ENCODE peak calls at places on chromosome 11, in six cellular contexts. One of them, this sample, is unnamed.

GRCh38 chr11:64925536-64926449 is 1.3 kb downstream of the PPP2R5B start:
- DNase-seq in activated T-cell treated with anti-CD3 and anti-CD28 coated beads, Interleukin-2, amount 50 U/mL, for 72 hours: no peak
- DNase-seq in uterus: peak; percentile 28
- DNase-seq in IMR-90: no peak
- DNase-seq in activated B cell treated with CpG ODN at 0.5 μM for 24 hours: no peak
- DNase-seq in tibial artery: no peak
- DNase-seq in this sample: no peak

GRCh38 chr11:103091024-103091423 is 936 bp downstream of the DCUN1D5 start:
- DNase-seq in activated T-cell treated with anti-CD3 and anti-CD28 coated beads, Interleukin-2, amount 50 U/mL, for 72 hours: no peak
- DNase-seq in tibial artery: no peak
- DNase-seq in activated B cell treated with CpG ODN at 0.5 μM for 24 hours: no peak
- DNase-seq in uterus: no peak
- DNase-seq in IMR-90: peak; percentile 4
- DNase-seq in this sample: peak; percentile 5

GRCh38 chr11:69598147-69598546 is 42.8 kb upstream of the CCND1 start:
- DNase-seq in activated B cell treated with CpG ODN at 0.5 μM for 24 hours: no peak
- DNase-seq in uterus: no peak
- DNase-seq in IMR-90: no peak
- DNase-seq in activated T-cell treated with anti-CD3 and anti-CD28 coated beads, Interleukin-2, amount 50 U/mL, for 72 hours: no peak
- DNase-seq in tibial artery: no peak
- DNase-seq in this sample: no peak

GRCh38 chr11:123729602-123730001 is 11.9 kb downstream of the ZNF202 start:
- DNase-seq in uterus: no peak
- DNase-seq in tibial artery: no peak
- DNase-seq in IMR-90: peak; percentile 59
- DNase-seq in activated B cell treated with CpG ODN at 0.5 μM for 24 hours: no peak
- DNase-seq in activated T-cell treated with anti-CD3 and anti-CD28 coated beads, Interleukin-2, amount 50 U/mL, for 72 hours: no peak
- DNase-seq in this sample: no peak

GRCh38 chr11:44562836-44563460 is 2.5 kb upstream of the CD82 start:
- DNase-seq in activated B cell treated with CpG ODN at 0.5 μM for 24 hours: no peak
- DNase-seq in tibial artery: no peak
- DNase-seq in activated T-cell treated with anti-CD3 and anti-CD28 coated beads, Interleukin-2, amount 50 U/mL, for 72 hours: no peak
- DNase-seq in uterus: no peak
- DNase-seq in IMR-90: no peak
- DNase-seq in this sample: no peak

GRCh38 chr11:250740-251299 is 14.0 kb downstream of the PSMD13 start:
- DNase-seq in activated B cell treated with CpG ODN at 0.5 μM for 24 hours: peak; percentile 60
- DNase-seq in activated T-cell treated with anti-CD3 and anti-CD28 coated beads, Interleukin-2, amount 50 U/mL, for 72 hours: peak; percentile 76
- DNase-seq in IMR-90: peak; percentile 42
- DNase-seq in uterus: no peak
- DNase-seq in tibial artery: peak; percentile 71
- DNase-seq in this sample: peak; percentile 91

GRCh38 chr11:63165710-63166310 is 21.8 kb upstream of the SLC22A24 start:
- DNase-seq in activated B cell treated with CpG ODN at 0.5 μM for 24 hours: no peak
- DNase-seq in tibial artery: no peak
- DNase-seq in uterus: no peak
- DNase-seq in activated T-cell treated with anti-CD3 and anti-CD28 coated beads, Interleukin-2, amount 50 U/mL, for 72 hours: no peak
- DNase-seq in IMR-90: no peak
- DNase-seq in this sample: no peak

GRCh38 chr11:93772123-93772522 is 12.0 kb upstream of the MED17 start:
- DNase-seq in tibial artery: no peak
- DNase-seq in activated B cell treated with CpG ODN at 0.5 μM for 24 hours: no peak
- DNase-seq in IMR-90: peak; percentile 32
- DNase-seq in activated T-cell treated with anti-CD3 and anti-CD28 coated beads, Interleukin-2, amount 50 U/mL, for 72 hours: no peak
- DNase-seq in uterus: no peak
- DNase-seq in this sample: no peak

GRCh38 chr11:125262194-125262824 is 97.8 kb downstream of the PKNOX2 start:
- DNase-seq in activated T-cell treated with anti-CD3 and anti-CD28 coated beads, Interleukin-2, amount 50 U/mL, for 72 hours: no peak
- DNase-seq in uterus: no peak
- DNase-seq in tibial artery: no peak
- DNase-seq in activated B cell treated with CpG ODN at 0.5 μM for 24 hours: no peak
- DNase-seq in IMR-90: no peak
- DNase-seq in this sample: no peak

GRCh38 chr11:128802358-128802981 is 64.6 kb downstream of the KCNJ1 start:
- DNase-seq in activated T-cell treated with anti-CD3 and anti-CD28 coated beads, Interleukin-2, amount 50 U/mL, for 72 hours: no peak
- DNase-seq in IMR-90: no peak
- DNase-seq in uterus: no peak
- DNase-seq in tibial artery: no peak
- DNase-seq in activated B cell treated with CpG ODN at 0.5 μM for 24 hours: no peak
- DNase-seq in this sample: no peak

GRCh38 chr11:86861810-86862209 is 61.5 kb downstream of the PRSS23 start:
- DNase-seq in IMR-90: no peak
- DNase-seq in activated T-cell treated with anti-CD3 and anti-CD28 coated beads, Interleukin-2, amount 50 U/mL, for 72 hours: no peak
- DNase-seq in activated B cell treated with CpG ODN at 0.5 μM for 24 hours: no peak
- DNase-seq in tibial artery: no peak
- DNase-seq in uterus: no peak
- DNase-seq in this sample: no peak

GRCh38 chr11:75597636-75598035 is 35.6 kb downstream of the SERPINH1 start:
- DNase-seq in activated T-cell treated with anti-CD3 and anti-CD28 coated beads, Interleukin-2, amount 50 U/mL, for 72 hours: peak; percentile 5
- DNase-seq in tibial artery: no peak
- DNase-seq in uterus: no peak
- DNase-seq in IMR-90: no peak
- DNase-seq in activated B cell treated with CpG ODN at 0.5 μM for 24 hours: no peak
- DNase-seq in this sample: peak; percentile 33

GRCh38 chr11:75768112-75768908 is at the start of gene DGAT2:
- DNase-seq in IMR-90: peak; percentile 42
- DNase-seq in activated T-cell treated with anti-CD3 and anti-CD28 coated beads, Interleukin-2, amount 50 U/mL, for 72 hours: peak; percentile 80
- DNase-seq in uterus: peak; percentile 56
- DNase-seq in tibial artery: peak; percentile 72
- DNase-seq in activated B cell treated with CpG ODN at 0.5 μM for 24 hours: peak; percentile 84
- DNase-seq in this sample: peak; percentile 79

GRCh38 chr11:9922806-9923205 is 258.9 kb downstream of the SWAP70 start:
- DNase-seq in tibial artery: no peak
- DNase-seq in activated B cell treated with CpG ODN at 0.5 μM for 24 hours: no peak
- DNase-seq in activated T-cell treated with anti-CD3 and anti-CD28 coated beads, Interleukin-2, amount 50 U/mL, for 72 hours: no peak
- DNase-seq in uterus: no peak
- DNase-seq in IMR-90: no peak
- DNase-seq in this sample: no peak

GRCh38 chr11:17846852-17847453 is 112.4 kb downstream of the KCNC1 start:
- DNase-seq in IMR-90: peak; percentile 73
- DNase-seq in uterus: no peak
- DNase-seq in activated T-cell treated with anti-CD3 and anti-CD28 coated beads, Interleukin-2, amount 50 U/mL, for 72 hours: no peak
- DNase-seq in tibial artery: no peak
- DNase-seq in activated B cell treated with CpG ODN at 0.5 μM for 24 hours: no peak
- DNase-seq in this sample: no peak

GRCh38 chr11:34602245-34602644 is 18.6 kb upstream of the EHF start:
- DNase-seq in uterus: no peak
- DNase-seq in IMR-90: no peak
- DNase-seq in activated T-cell treated with anti-CD3 and anti-CD28 coated beads, Interleukin-2, amount 50 U/mL, for 72 hours: no peak
- DNase-seq in activated B cell treated with CpG ODN at 0.5 μM for 24 hours: no peak
- DNase-seq in tibial artery: no peak
- DNase-seq in this sample: no peak

GRCh38 chr11:4922304-4922703 is 1.8 kb downstream of the OR51G1 start:
- DNase-seq in activated B cell treated with CpG ODN at 0.5 μM for 24 hours: no peak
- DNase-seq in tibial artery: no peak
- DNase-seq in uterus: no peak
- DNase-seq in activated T-cell treated with anti-CD3 and anti-CD28 coated beads, Interleukin-2, amount 50 U/mL, for 72 hours: no peak
- DNase-seq in IMR-90: no peak
- DNase-seq in this sample: no peak

GRCh38 chr11:113488931-113489351 is 13.7 kb upstream of the DRD2 start:
- DNase-seq in activated B cell treated with CpG ODN at 0.5 μM for 24 hours: no peak
- DNase-seq in IMR-90: no peak
- DNase-seq in activated T-cell treated with anti-CD3 and anti-CD28 coated beads, Interleukin-2, amount 50 U/mL, for 72 hours: no peak
- DNase-seq in uterus: no peak
- DNase-seq in tibial artery: no peak
- DNase-seq in this sample: no peak

GRCh38 chr11:70490723-70491558 is 92.6 kb downstream of the CTTN start:
- DNase-seq in tibial artery: peak; percentile 29
- DNase-seq in IMR-90: no peak
- DNase-seq in activated B cell treated with CpG ODN at 0.5 μM for 24 hours: no peak
- DNase-seq in uterus: no peak
- DNase-seq in activated T-cell treated with anti-CD3 and anti-CD28 coated beads, Interleukin-2, amount 50 U/mL, for 72 hours: no peak
- DNase-seq in this sample: no peak

GRCh38 chr11:61334434-61335354 is 1.7 kb downstream of the TKFC start:
- DNase-seq in IMR-90: peak; percentile 57
- DNase-seq in tibial artery: no peak
- DNase-seq in activated B cell treated with CpG ODN at 0.5 μM for 24 hours: no peak
- DNase-seq in uterus: no peak
- DNase-seq in activated T-cell treated with anti-CD3 and anti-CD28 coated beads, Interleukin-2, amount 50 U/mL, for 72 hours: no peak
- DNase-seq in this sample: no peak

GRCh38 chr11:61829806-61830205 is 1.7 kb downstream of the FADS2 start:
- DNase-seq in activated T-cell treated with anti-CD3 and anti-CD28 coated beads, Interleukin-2, amount 50 U/mL, for 72 hours: no peak
- DNase-seq in IMR-90: no peak
- DNase-seq in uterus: no peak
- DNase-seq in tibial artery: no peak
- DNase-seq in activated B cell treated with CpG ODN at 0.5 μM for 24 hours: no peak
- DNase-seq in this sample: no peak

GRCh38 chr11:1708716-1709115 is 11.7 kb downstream of the KRTAP5-6 start:
- DNase-seq in IMR-90: no peak
- DNase-seq in activated B cell treated with CpG ODN at 0.5 μM for 24 hours: no peak
- DNase-seq in tibial artery: peak; percentile 38
- DNase-seq in activated T-cell treated with anti-CD3 and anti-CD28 coated beads, Interleukin-2, amount 50 U/mL, for 72 hours: no peak
- DNase-seq in uterus: no peak
- DNase-seq in this sample: no peak

GRCh38 chr11:125945797-125946520 is at the start of gene VSIG10L2:
- DNase-seq in IMR-90: no peak
- DNase-seq in uterus: peak; percentile 5
- DNase-seq in activated B cell treated with CpG ODN at 0.5 μM for 24 hours: no peak
- DNase-seq in activated T-cell treated with anti-CD3 and anti-CD28 coated beads, Interleukin-2, amount 50 U/mL, for 72 hours: no peak
- DNase-seq in tibial artery: peak; percentile 39
- DNase-seq in this sample: no peak

GRCh38 chr11:83389975-83390374 is 103.8 kb upstream of the CCDC90B start:
- DNase-seq in tibial artery: no peak
- DNase-seq in uterus: no peak
- DNase-seq in IMR-90: no peak
- DNase-seq in activated T-cell treated with anti-CD3 and anti-CD28 coated beads, Interleukin-2, amount 50 U/mL, for 72 hours: no peak
- DNase-seq in activated B cell treated with CpG ODN at 0.5 μM for 24 hours: no peak
- DNase-seq in this sample: no peak

GRCh38 chr11:78800089-78800690 is 225.5 kb upstream of the NARS2 start:
- DNase-seq in uterus: no peak
- DNase-seq in IMR-90: no peak
- DNase-seq in tibial artery: no peak
- DNase-seq in activated T-cell treated with anti-CD3 and anti-CD28 coated beads, Interleukin-2, amount 50 U/mL, for 72 hours: no peak
- DNase-seq in activated B cell treated with CpG ODN at 0.5 μM for 24 hours: no peak
- DNase-seq in this sample: no peak

GRCh38 chr11:43933608-43934358 is 8.7 kb upstream of the C11orf96 start:
- DNase-seq in uterus: no peak
- DNase-seq in tibial artery: peak; percentile 73
- DNase-seq in IMR-90: peak; percentile 48
- DNase-seq in activated B cell treated with CpG ODN at 0.5 μM for 24 hours: no peak
- DNase-seq in activated T-cell treated with anti-CD3 and anti-CD28 coated beads, Interleukin-2, amount 50 U/mL, for 72 hours: no peak
- DNase-seq in this sample: no peak

GRCh38 chr11:3138178-3139085 is 26.7 kb downstream of the OSBPL5 start:
- DNase-seq in IMR-90: no peak
- DNase-seq in uterus: no peak
- DNase-seq in activated B cell treated with CpG ODN at 0.5 μM for 24 hours: no peak
- DNase-seq in tibial artery: peak; percentile 63
- DNase-seq in activated T-cell treated with anti-CD3 and anti-CD28 coated beads, Interleukin-2, amount 50 U/mL, for 72 hours: no peak
- DNase-seq in this sample: no peak

GRCh38 chr11:7347611-7348431 is 96.1 kb downstream of the SYT9 start:
- DNase-seq in activated B cell treated with CpG ODN at 0.5 μM for 24 hours: no peak
- DNase-seq in IMR-90: no peak
- DNase-seq in activated T-cell treated with anti-CD3 and anti-CD28 coated beads, Interleukin-2, amount 50 U/mL, for 72 hours: no peak
- DNase-seq in uterus: no peak
- DNase-seq in tibial artery: no peak
- DNase-seq in this sample: no peak

GRCh38 chr11:2576536-2576935 is 123.3 kb downstream of the KCNQ1OT1 start:
- DNase-seq in IMR-90: no peak
- DNase-seq in activated B cell treated with CpG ODN at 0.5 μM for 24 hours: no peak
- DNase-seq in tibial artery: peak; percentile 48
- DNase-seq in uterus: peak; percentile 5
- DNase-seq in activated T-cell treated with anti-CD3 and anti-CD28 coated beads, Interleukin-2, amount 50 U/mL, for 72 hours: no peak
- DNase-seq in this sample: no peak

GRCh38 chr11:72613977-72614376 is 60.2 kb downstream of the PDE2A start:
- DNase-seq in tibial artery: peak; percentile 78
- DNase-seq in activated B cell treated with CpG ODN at 0.5 μM for 24 hours: peak; percentile 61
- DNase-seq in IMR-90: no peak
- DNase-seq in activated T-cell treated with anti-CD3 and anti-CD28 coated beads, Interleukin-2, amount 50 U/mL, for 72 hours: no peak
- DNase-seq in uterus: no peak
- DNase-seq in this sample: peak; percentile 61

GRCh38 chr11:117833401-117833891 is 8.9 kb upstream of the FXYD2 start:
- DNase-seq in activated T-cell treated with anti-CD3 and anti-CD28 coated beads, Interleukin-2, amount 50 U/mL, for 72 hours: no peak
- DNase-seq in tibial artery: peak; percentile 67
- DNase-seq in activated B cell treated with CpG ODN at 0.5 μM for 24 hours: no peak
- DNase-seq in IMR-90: no peak
- DNase-seq in uterus: peak; percentile 34
- DNase-seq in this sample: no peak

GRCh38 chr11:118532852-118533768 is 2.1 kb downstream of the TMEM25 start:
- DNase-seq in IMR-90: no peak
- DNase-seq in tibial artery: no peak
- DNase-seq in activated T-cell treated with anti-CD3 and anti-CD28 coated beads, Interleukin-2, amount 50 U/mL, for 72 hours: no peak
- DNase-seq in activated B cell treated with CpG ODN at 0.5 μM for 24 hours: no peak
- DNase-seq in uterus: no peak
- DNase-seq in this sample: no peak

GRCh38 chr11:67563354-67564114 is 20.1 kb upstream of the GSTP1 start:
- DNase-seq in activated T-cell treated with anti-CD3 and anti-CD28 coated beads, Interleukin-2, amount 50 U/mL, for 72 hours: no peak
- DNase-seq in activated B cell treated with CpG ODN at 0.5 μM for 24 hours: no peak
- DNase-seq in uterus: peak; percentile 90
- DNase-seq in tibial artery: no peak
- DNase-seq in IMR-90: peak; percentile 96
- DNase-seq in this sample: no peak

GRCh38 chr11:127640822-127641485 is 640.4 kb upstream of the KIRREL3 start:
- DNase-seq in activated T-cell treated with anti-CD3 and anti-CD28 coated beads, Interleukin-2, amount 50 U/mL, for 72 hours: no peak
- DNase-seq in IMR-90: peak; percentile 57
- DNase-seq in tibial artery: no peak
- DNase-seq in uterus: no peak
- DNase-seq in activated B cell treated with CpG ODN at 0.5 μM for 24 hours: no peak
- DNase-seq in this sample: no peak

GRCh38 chr11:75413864-75414263 is 14.5 kb downstream of the RPS3 start:
- DNase-seq in activated B cell treated with CpG ODN at 0.5 μM for 24 hours: no peak
- DNase-seq in uterus: no peak
- DNase-seq in IMR-90: no peak
- DNase-seq in activated T-cell treated with anti-CD3 and anti-CD28 coated beads, Interleukin-2, amount 50 U/mL, for 72 hours: no peak
- DNase-seq in tibial artery: no peak
- DNase-seq in this sample: no peak

GRCh38 chr11:104694259-104695070 is 203.8 kb downstream of the CASP12 start:
- DNase-seq in tibial artery: no peak
- DNase-seq in activated B cell treated with CpG ODN at 0.5 μM for 24 hours: no peak
- DNase-seq in uterus: no peak
- DNase-seq in IMR-90: peak; percentile 88
- DNase-seq in activated T-cell treated with anti-CD3 and anti-CD28 coated beads, Interleukin-2, amount 50 U/mL, for 72 hours: no peak
- DNase-seq in this sample: no peak

GRCh38 chr11:124050770-124051169 is 9.6 kb upstream of the OR10G7 start:
- DNase-seq in activated T-cell treated with anti-CD3 and anti-CD28 coated beads, Interleukin-2, amount 50 U/mL, for 72 hours: no peak
- DNase-seq in uterus: no peak
- DNase-seq in IMR-90: no peak
- DNase-seq in activated B cell treated with CpG ODN at 0.5 μM for 24 hours: no peak
- DNase-seq in tibial artery: no peak
- DNase-seq in this sample: no peak

This sample was measured in activated CD8-positive, alpha-beta T cell treated with anti-CD3 and anti-CD28 coated beads for 36 hours.